ENCODE peak calls at places on chromosomes 16 and 17, in eight cellular contexts. One of them, this sample, is unnamed.

GRCh38 chr17:40607641-40608040 is 40.0 kb downstream of the SMARCE1 start:
- DNase-seq in stimulated activated CD8-positive, alpha-beta memory T cell treated with anti-CD3 and anti-CD28 coated beads, Interleukin-15, amount 100 ng/mL, for 1 hour: no peak
- DNase-seq in activated CD8-positive, alpha-beta T cell treated with anti-CD3 and anti-CD28 coated beads, Interleukin-2, amount 10 ng/mL, durations not matched to agents 7 days and 5 days: peak
- DNase-seq in GM20000: no peak
- DNase-seq in activated T-cell treated with anti-CD3 and anti-CD28 coated beads for 1 hour: peak
- DNase-seq in heart right ventricle: no peak
- DNase-seq in NCI-H446 treated with DMSO at 0.1 percent for 48 hours: no peak
- DNase-seq in omental fat pad: no peak
- DNase-seq in this sample: no peak

GRCh38 chr16:10949424-10949970 is 5.1 kb downstream of the CLEC16A start:
- DNase-seq in stimulated activated CD8-positive, alpha-beta memory T cell treated with anti-CD3 and anti-CD28 coated beads, Interleukin-15, amount 100 ng/mL, for 1 hour: no peak
- DNase-seq in activated CD8-positive, alpha-beta T cell treated with anti-CD3 and anti-CD28 coated beads, Interleukin-2, amount 10 ng/mL, durations not matched to agents 7 days and 5 days: peak
- DNase-seq in GM20000: peak
- DNase-seq in activated T-cell treated with anti-CD3 and anti-CD28 coated beads for 1 hour: no peak
- DNase-seq in heart right ventricle: no peak
- DNase-seq in NCI-H446 treated with DMSO at 0.1 percent for 48 hours: no peak
- DNase-seq in omental fat pad: no peak
- DNase-seq in this sample: no peak

GRCh38 chr17:69485901-69486643 is 71.6 kb downstream of the MAP2K6 start:
- DNase-seq in stimulated activated CD8-positive, alpha-beta memory T cell treated with anti-CD3 and anti-CD28 coated beads, Interleukin-15, amount 100 ng/mL, for 1 hour: no peak
- DNase-seq in activated CD8-positive, alpha-beta T cell treated with anti-CD3 and anti-CD28 coated beads, Interleukin-2, amount 10 ng/mL, durations not matched to agents 7 days and 5 days: no peak
- DNase-seq in GM20000: no peak
- DNase-seq in activated T-cell treated with anti-CD3 and anti-CD28 coated beads for 1 hour: no peak
- DNase-seq in heart right ventricle: no peak
- DNase-seq in NCI-H446 treated with DMSO at 0.1 percent for 48 hours: no peak
- DNase-seq in omental fat pad: no peak
- DNase-seq in this sample: no peak

GRCh38 chr17:73341350-73342056 is 29.7 kb upstream of the CDC42EP4 start:
- DNase-seq in stimulated activated CD8-positive, alpha-beta memory T cell treated with anti-CD3 and anti-CD28 coated beads, Interleukin-15, amount 100 ng/mL, for 1 hour: no peak
- DNase-seq in activated CD8-positive, alpha-beta T cell treated with anti-CD3 and anti-CD28 coated beads, Interleukin-2, amount 10 ng/mL, durations not matched to agents 7 days and 5 days: no peak
- DNase-seq in GM20000: no peak
- DNase-seq in activated T-cell treated with anti-CD3 and anti-CD28 coated beads for 1 hour: no peak
- DNase-seq in heart right ventricle: no peak
- DNase-seq in NCI-H446 treated with DMSO at 0.1 percent for 48 hours: no peak
- DNase-seq in omental fat pad: no peak
- DNase-seq in this sample: no peak

GRCh38 chr17:33474789-33475188 is 181.7 kb upstream of the ASIC2 start:
- DNase-seq in stimulated activated CD8-positive, alpha-beta memory T cell treated with anti-CD3 and anti-CD28 coated beads, Interleukin-15, amount 100 ng/mL, for 1 hour: no peak
- DNase-seq in activated CD8-positive, alpha-beta T cell treated with anti-CD3 and anti-CD28 coated beads, Interleukin-2, amount 10 ng/mL, durations not matched to agents 7 days and 5 days: no peak
- DNase-seq in GM20000: no peak
- DNase-seq in activated T-cell treated with anti-CD3 and anti-CD28 coated beads for 1 hour: no peak
- DNase-seq in heart right ventricle: no peak
- DNase-seq in NCI-H446 treated with DMSO at 0.1 percent for 48 hours: no peak
- DNase-seq in omental fat pad: no peak
- DNase-seq in this sample: no peak

GRCh38 chr16:56657555-56658430 is at the start of gene MT1F:
- DNase-seq in stimulated activated CD8-positive, alpha-beta memory T cell treated with anti-CD3 and anti-CD28 coated beads, Interleukin-15, amount 100 ng/mL, for 1 hour: peak
- DNase-seq in activated CD8-positive, alpha-beta T cell treated with anti-CD3 and anti-CD28 coated beads, Interleukin-2, amount 10 ng/mL, durations not matched to agents 7 days and 5 days: peak
- DNase-seq in GM20000: no peak
- DNase-seq in activated T-cell treated with anti-CD3 and anti-CD28 coated beads for 1 hour: peak
- DNase-seq in heart right ventricle: peak
- DNase-seq in NCI-H446 treated with DMSO at 0.1 percent for 48 hours: no peak
- DNase-seq in omental fat pad: peak
- DNase-seq in this sample: peak

GRCh38 chr16:87363771-87364476 is 19.7 kb downstream of the FBXO31 start:
- DNase-seq in stimulated activated CD8-positive, alpha-beta memory T cell treated with anti-CD3 and anti-CD28 coated beads, Interleukin-15, amount 100 ng/mL, for 1 hour: no peak
- DNase-seq in activated CD8-positive, alpha-beta T cell treated with anti-CD3 and anti-CD28 coated beads, Interleukin-2, amount 10 ng/mL, durations not matched to agents 7 days and 5 days: no peak
- DNase-seq in GM20000: no peak
- DNase-seq in activated T-cell treated with anti-CD3 and anti-CD28 coated beads for 1 hour: no peak
- DNase-seq in heart right ventricle: peak
- DNase-seq in NCI-H446 treated with DMSO at 0.1 percent for 48 hours: no peak
- DNase-seq in omental fat pad: no peak
- DNase-seq in this sample: peak

GRCh38 chr17:61409301-61410099 is 9.9 kb downstream of the TBX2 start:
- DNase-seq in stimulated activated CD8-positive, alpha-beta memory T cell treated with anti-CD3 and anti-CD28 coated beads, Interleukin-15, amount 100 ng/mL, for 1 hour: no peak
- DNase-seq in activated CD8-positive, alpha-beta T cell treated with anti-CD3 and anti-CD28 coated beads, Interleukin-2, amount 10 ng/mL, durations not matched to agents 7 days and 5 days: peak
- DNase-seq in GM20000: peak
- DNase-seq in activated T-cell treated with anti-CD3 and anti-CD28 coated beads for 1 hour: no peak
- DNase-seq in heart right ventricle: peak
- DNase-seq in NCI-H446 treated with DMSO at 0.1 percent for 48 hours: no peak
- DNase-seq in omental fat pad: no peak
- DNase-seq in this sample: peak

GRCh38 chr16:58236231-58236690 is 38.4 kb upstream of the CSNK2A2 start:
- DNase-seq in stimulated activated CD8-positive, alpha-beta memory T cell treated with anti-CD3 and anti-CD28 coated beads, Interleukin-15, amount 100 ng/mL, for 1 hour: peak
- DNase-seq in activated CD8-positive, alpha-beta T cell treated with anti-CD3 and anti-CD28 coated beads, Interleukin-2, amount 10 ng/mL, durations not matched to agents 7 days and 5 days: peak
- DNase-seq in GM20000: peak
- DNase-seq in activated T-cell treated with anti-CD3 and anti-CD28 coated beads for 1 hour: peak
- DNase-seq in heart right ventricle: peak
- DNase-seq in NCI-H446 treated with DMSO at 0.1 percent for 48 hours: peak
- DNase-seq in omental fat pad: peak
- DNase-seq in this sample: peak

GRCh38 chr16:9077001-9077809 is 14.2 kb upstream of the HAPSTR1 start:
- DNase-seq in stimulated activated CD8-positive, alpha-beta memory T cell treated with anti-CD3 and anti-CD28 coated beads, Interleukin-15, amount 100 ng/mL, for 1 hour: no peak
- DNase-seq in activated CD8-positive, alpha-beta T cell treated with anti-CD3 and anti-CD28 coated beads, Interleukin-2, amount 10 ng/mL, durations not matched to agents 7 days and 5 days: no peak
- DNase-seq in GM20000: no peak
- DNase-seq in activated T-cell treated with anti-CD3 and anti-CD28 coated beads for 1 hour: no peak
- DNase-seq in heart right ventricle: no peak
- DNase-seq in NCI-H446 treated with DMSO at 0.1 percent for 48 hours: no peak
- DNase-seq in omental fat pad: no peak
- DNase-seq in this sample: no peak

GRCh38 chr17:48478224-48479013 is 48.4 kb upstream of the SKAP1 start:
- DNase-seq in stimulated activated CD8-positive, alpha-beta memory T cell treated with anti-CD3 and anti-CD28 coated beads, Interleukin-15, amount 100 ng/mL, for 1 hour: no peak
- DNase-seq in activated CD8-positive, alpha-beta T cell treated with anti-CD3 and anti-CD28 coated beads, Interleukin-2, amount 10 ng/mL, durations not matched to agents 7 days and 5 days: peak
- DNase-seq in GM20000: peak
- DNase-seq in activated T-cell treated with anti-CD3 and anti-CD28 coated beads for 1 hour: no peak
- DNase-seq in heart right ventricle: no peak
- DNase-seq in NCI-H446 treated with DMSO at 0.1 percent for 48 hours: no peak
- DNase-seq in omental fat pad: no peak
- DNase-seq in this sample: no peak

GRCh38 chr17:80263253-80264047 is 2.8 kb downstream of the RNF213 start:
- DNase-seq in stimulated activated CD8-positive, alpha-beta memory T cell treated with anti-CD3 and anti-CD28 coated beads, Interleukin-15, amount 100 ng/mL, for 1 hour: peak
- DNase-seq in activated CD8-positive, alpha-beta T cell treated with anti-CD3 and anti-CD28 coated beads, Interleukin-2, amount 10 ng/mL, durations not matched to agents 7 days and 5 days: peak
- DNase-seq in GM20000: peak
- DNase-seq in activated T-cell treated with anti-CD3 and anti-CD28 coated beads for 1 hour: peak
- DNase-seq in heart right ventricle: peak
- DNase-seq in NCI-H446 treated with DMSO at 0.1 percent for 48 hours: no peak
- DNase-seq in omental fat pad: peak
- DNase-seq in this sample: peak

GRCh38 chr17:75894049-75894742 is 2.6 kb downstream of the TRIM65 start:
- DNase-seq in stimulated activated CD8-positive, alpha-beta memory T cell treated with anti-CD3 and anti-CD28 coated beads, Interleukin-15, amount 100 ng/mL, for 1 hour: no peak
- DNase-seq in activated CD8-positive, alpha-beta T cell treated with anti-CD3 and anti-CD28 coated beads, Interleukin-2, amount 10 ng/mL, durations not matched to agents 7 days and 5 days: no peak
- DNase-seq in GM20000: no peak
- DNase-seq in activated T-cell treated with anti-CD3 and anti-CD28 coated beads for 1 hour: no peak
- DNase-seq in heart right ventricle: no peak
- DNase-seq in NCI-H446 treated with DMSO at 0.1 percent for 48 hours: no peak
- DNase-seq in omental fat pad: no peak
- DNase-seq in this sample: peak

GRCh38 chr17:60230358-60230757 is 80.6 kb downstream of the CA4 start:
- DNase-seq in stimulated activated CD8-positive, alpha-beta memory T cell treated with anti-CD3 and anti-CD28 coated beads, Interleukin-15, amount 100 ng/mL, for 1 hour: no peak
- DNase-seq in activated CD8-positive, alpha-beta T cell treated with anti-CD3 and anti-CD28 coated beads, Interleukin-2, amount 10 ng/mL, durations not matched to agents 7 days and 5 days: no peak
- DNase-seq in GM20000: no peak
- DNase-seq in activated T-cell treated with anti-CD3 and anti-CD28 coated beads for 1 hour: no peak
- DNase-seq in heart right ventricle: no peak
- DNase-seq in NCI-H446 treated with DMSO at 0.1 percent for 48 hours: no peak
- DNase-seq in omental fat pad: no peak
- DNase-seq in this sample: no peak

GRCh38 chr17:17724307-17724921 is 43.2 kb downstream of the RAI1 start:
- DNase-seq in stimulated activated CD8-positive, alpha-beta memory T cell treated with anti-CD3 and anti-CD28 coated beads, Interleukin-15, amount 100 ng/mL, for 1 hour: no peak
- DNase-seq in activated CD8-positive, alpha-beta T cell treated with anti-CD3 and anti-CD28 coated beads, Interleukin-2, amount 10 ng/mL, durations not matched to agents 7 days and 5 days: peak
- DNase-seq in GM20000: peak
- DNase-seq in activated T-cell treated with anti-CD3 and anti-CD28 coated beads for 1 hour: no peak
- DNase-seq in heart right ventricle: peak
- DNase-seq in NCI-H446 treated with DMSO at 0.1 percent for 48 hours: no peak
- DNase-seq in omental fat pad: no peak
- DNase-seq in this sample: peak

GRCh38 chr17:77394540-77395295 is 253.9 kb downstream of the SEC14L1 start:
- DNase-seq in stimulated activated CD8-positive, alpha-beta memory T cell treated with anti-CD3 and anti-CD28 coated beads, Interleukin-15, amount 100 ng/mL, for 1 hour: no peak
- DNase-seq in activated CD8-positive, alpha-beta T cell treated with anti-CD3 and anti-CD28 coated beads, Interleukin-2, amount 10 ng/mL, durations not matched to agents 7 days and 5 days: no peak
- DNase-seq in GM20000: no peak
- DNase-seq in activated T-cell treated with anti-CD3 and anti-CD28 coated beads for 1 hour: no peak
- DNase-seq in heart right ventricle: no peak
- DNase-seq in NCI-H446 treated with DMSO at 0.1 percent for 48 hours: no peak
- DNase-seq in omental fat pad: no peak
- DNase-seq in this sample: no peak

GRCh38 chr17:63304704-63305261 is 141.3 kb downstream of the CYB561 start:
- DNase-seq in stimulated activated CD8-positive, alpha-beta memory T cell treated with anti-CD3 and anti-CD28 coated beads, Interleukin-15, amount 100 ng/mL, for 1 hour: no peak
- DNase-seq in activated CD8-positive, alpha-beta T cell treated with anti-CD3 and anti-CD28 coated beads, Interleukin-2, amount 10 ng/mL, durations not matched to agents 7 days and 5 days: no peak
- DNase-seq in GM20000: no peak
- DNase-seq in activated T-cell treated with anti-CD3 and anti-CD28 coated beads for 1 hour: no peak
- DNase-seq in heart right ventricle: no peak
- DNase-seq in NCI-H446 treated with DMSO at 0.1 percent for 48 hours: no peak
- DNase-seq in omental fat pad: no peak
- DNase-seq in this sample: no peak

GRCh38 chr17:77420804-77421634 is 280.2 kb downstream of the SEC14L1 start:
- DNase-seq in stimulated activated CD8-positive, alpha-beta memory T cell treated with anti-CD3 and anti-CD28 coated beads, Interleukin-15, amount 100 ng/mL, for 1 hour: no peak
- DNase-seq in activated CD8-positive, alpha-beta T cell treated with anti-CD3 and anti-CD28 coated beads, Interleukin-2, amount 10 ng/mL, durations not matched to agents 7 days and 5 days: peak
- DNase-seq in GM20000: peak
- DNase-seq in activated T-cell treated with anti-CD3 and anti-CD28 coated beads for 1 hour: peak
- DNase-seq in heart right ventricle: no peak
- DNase-seq in NCI-H446 treated with DMSO at 0.1 percent for 48 hours: peak
- DNase-seq in omental fat pad: no peak
- DNase-seq in this sample: peak

GRCh38 chr17:31308935-31309334 is 4.9 kb downstream of the EVI2B start:
- DNase-seq in stimulated activated CD8-positive, alpha-beta memory T cell treated with anti-CD3 and anti-CD28 coated beads, Interleukin-15, amount 100 ng/mL, for 1 hour: no peak
- DNase-seq in activated CD8-positive, alpha-beta T cell treated with anti-CD3 and anti-CD28 coated beads, Interleukin-2, amount 10 ng/mL, durations not matched to agents 7 days and 5 days: no peak
- DNase-seq in GM20000: no peak
- DNase-seq in activated T-cell treated with anti-CD3 and anti-CD28 coated beads for 1 hour: no peak
- DNase-seq in heart right ventricle: no peak
- DNase-seq in NCI-H446 treated with DMSO at 0.1 percent for 48 hours: no peak
- DNase-seq in omental fat pad: no peak
- DNase-seq in this sample: no peak

GRCh38 chr16:22214893-22215292 is 8.8 kb downstream of the EEF2K start:
- DNase-seq in stimulated activated CD8-positive, alpha-beta memory T cell treated with anti-CD3 and anti-CD28 coated beads, Interleukin-15, amount 100 ng/mL, for 1 hour: no peak
- DNase-seq in activated CD8-positive, alpha-beta T cell treated with anti-CD3 and anti-CD28 coated beads, Interleukin-2, amount 10 ng/mL, durations not matched to agents 7 days and 5 days: no peak
- DNase-seq in GM20000: no peak
- DNase-seq in activated T-cell treated with anti-CD3 and anti-CD28 coated beads for 1 hour: no peak
- DNase-seq in heart right ventricle: no peak
- DNase-seq in NCI-H446 treated with DMSO at 0.1 percent for 48 hours: no peak
- DNase-seq in omental fat pad: no peak
- DNase-seq in this sample: no peak

GRCh38 chr16:2983706-2984136 is 3.5 kb upstream of the PKMYT1 start:
- DNase-seq in stimulated activated CD8-positive, alpha-beta memory T cell treated with anti-CD3 and anti-CD28 coated beads, Interleukin-15, amount 100 ng/mL, for 1 hour: peak
- DNase-seq in activated CD8-positive, alpha-beta T cell treated with anti-CD3 and anti-CD28 coated beads, Interleukin-2, amount 10 ng/mL, durations not matched to agents 7 days and 5 days: peak
- DNase-seq in GM20000: peak
- DNase-seq in activated T-cell treated with anti-CD3 and anti-CD28 coated beads for 1 hour: peak
- DNase-seq in heart right ventricle: peak
- DNase-seq in NCI-H446 treated with DMSO at 0.1 percent for 48 hours: peak
- DNase-seq in omental fat pad: peak
- DNase-seq in this sample: peak

GRCh38 chr17:10120749-10121148 is 77.7 kb downstream of the GAS7 start:
- DNase-seq in stimulated activated CD8-positive, alpha-beta memory T cell treated with anti-CD3 and anti-CD28 coated beads, Interleukin-15, amount 100 ng/mL, for 1 hour: no peak
- DNase-seq in activated CD8-positive, alpha-beta T cell treated with anti-CD3 and anti-CD28 coated beads, Interleukin-2, amount 10 ng/mL, durations not matched to agents 7 days and 5 days: peak
- DNase-seq in GM20000: peak
- DNase-seq in activated T-cell treated with anti-CD3 and anti-CD28 coated beads for 1 hour: no peak
- DNase-seq in heart right ventricle: no peak
- DNase-seq in NCI-H446 treated with DMSO at 0.1 percent for 48 hours: no peak
- DNase-seq in omental fat pad: no peak
- DNase-seq in this sample: peak

GRCh38 chr16:83473109-83473508 is 334.7 kb upstream of the HSBP1 start:
- DNase-seq in stimulated activated CD8-positive, alpha-beta memory T cell treated with anti-CD3 and anti-CD28 coated beads, Interleukin-15, amount 100 ng/mL, for 1 hour: no peak
- DNase-seq in activated CD8-positive, alpha-beta T cell treated with anti-CD3 and anti-CD28 coated beads, Interleukin-2, amount 10 ng/mL, durations not matched to agents 7 days and 5 days: no peak
- DNase-seq in GM20000: no peak
- DNase-seq in activated T-cell treated with anti-CD3 and anti-CD28 coated beads for 1 hour: no peak
- DNase-seq in heart right ventricle: no peak
- DNase-seq in NCI-H446 treated with DMSO at 0.1 percent for 48 hours: no peak
- DNase-seq in omental fat pad: no peak
- DNase-seq in this sample: no peak

GRCh38 chr17:47267354-47267828 is 13.8 kb downstream of the ITGB3 start:
- DNase-seq in stimulated activated CD8-positive, alpha-beta memory T cell treated with anti-CD3 and anti-CD28 coated beads, Interleukin-15, amount 100 ng/mL, for 1 hour: no peak
- DNase-seq in activated CD8-positive, alpha-beta T cell treated with anti-CD3 and anti-CD28 coated beads, Interleukin-2, amount 10 ng/mL, durations not matched to agents 7 days and 5 days: no peak
- DNase-seq in GM20000: no peak
- DNase-seq in activated T-cell treated with anti-CD3 and anti-CD28 coated beads for 1 hour: no peak
- DNase-seq in heart right ventricle: no peak
- DNase-seq in NCI-H446 treated with DMSO at 0.1 percent for 48 hours: no peak
- DNase-seq in omental fat pad: no peak
- DNase-seq in this sample: no peak

GRCh38 chr16:57711993-57712392 is 17.4 kb downstream of the DRC7 start:
- DNase-seq in stimulated activated CD8-positive, alpha-beta memory T cell treated with anti-CD3 and anti-CD28 coated beads, Interleukin-15, amount 100 ng/mL, for 1 hour: no peak
- DNase-seq in activated CD8-positive, alpha-beta T cell treated with anti-CD3 and anti-CD28 coated beads, Interleukin-2, amount 10 ng/mL, durations not matched to agents 7 days and 5 days: no peak
- DNase-seq in GM20000: no peak
- DNase-seq in activated T-cell treated with anti-CD3 and anti-CD28 coated beads for 1 hour: no peak
- DNase-seq in heart right ventricle: no peak
- DNase-seq in NCI-H446 treated with DMSO at 0.1 percent for 48 hours: no peak
- DNase-seq in omental fat pad: no peak
- DNase-seq in this sample: no peak

GRCh38 chr17:62704381-62704971 is 77.0 kb downstream of the MRC2 start:
- DNase-seq in stimulated activated CD8-positive, alpha-beta memory T cell treated with anti-CD3 and anti-CD28 coated beads, Interleukin-15, amount 100 ng/mL, for 1 hour: no peak
- DNase-seq in activated CD8-positive, alpha-beta T cell treated with anti-CD3 and anti-CD28 coated beads, Interleukin-2, amount 10 ng/mL, durations not matched to agents 7 days and 5 days: no peak
- DNase-seq in GM20000: no peak
- DNase-seq in activated T-cell treated with anti-CD3 and anti-CD28 coated beads for 1 hour: no peak
- DNase-seq in heart right ventricle: no peak
- DNase-seq in NCI-H446 treated with DMSO at 0.1 percent for 48 hours: no peak
- DNase-seq in omental fat pad: no peak
- DNase-seq in this sample: no peak

GRCh38 chr17:3818786-3819185 is 17.8 kb upstream of the ITGAE start:
- DNase-seq in stimulated activated CD8-positive, alpha-beta memory T cell treated with anti-CD3 and anti-CD28 coated beads, Interleukin-15, amount 100 ng/mL, for 1 hour: no peak
- DNase-seq in activated CD8-positive, alpha-beta T cell treated with anti-CD3 and anti-CD28 coated beads, Interleukin-2, amount 10 ng/mL, durations not matched to agents 7 days and 5 days: no peak
- DNase-seq in GM20000: no peak
- DNase-seq in activated T-cell treated with anti-CD3 and anti-CD28 coated beads for 1 hour: no peak
- DNase-seq in heart right ventricle: no peak
- DNase-seq in NCI-H446 treated with DMSO at 0.1 percent for 48 hours: no peak
- DNase-seq in omental fat pad: no peak
- DNase-seq in this sample: no peak

GRCh38 chr16:89805136-89805905 is 11.1 kb downstream of the FANCA start:
- DNase-seq in stimulated activated CD8-positive, alpha-beta memory T cell treated with anti-CD3 and anti-CD28 coated beads, Interleukin-15, amount 100 ng/mL, for 1 hour: no peak
- DNase-seq in activated CD8-positive, alpha-beta T cell treated with anti-CD3 and anti-CD28 coated beads, Interleukin-2, amount 10 ng/mL, durations not matched to agents 7 days and 5 days: no peak
- DNase-seq in GM20000: no peak
- DNase-seq in activated T-cell treated with anti-CD3 and anti-CD28 coated beads for 1 hour: no peak
- DNase-seq in heart right ventricle: no peak
- DNase-seq in NCI-H446 treated with DMSO at 0.1 percent for 48 hours: peak
- DNase-seq in omental fat pad: no peak
- DNase-seq in this sample: no peak

GRCh38 chr17:13544292-13544691 is 57.4 kb downstream of the HS3ST3A1 start:
- DNase-seq in stimulated activated CD8-positive, alpha-beta memory T cell treated with anti-CD3 and anti-CD28 coated beads, Interleukin-15, amount 100 ng/mL, for 1 hour: no peak
- DNase-seq in activated CD8-positive, alpha-beta T cell treated with anti-CD3 and anti-CD28 coated beads, Interleukin-2, amount 10 ng/mL, durations not matched to agents 7 days and 5 days: no peak
- DNase-seq in GM20000: no peak
- DNase-seq in activated T-cell treated with anti-CD3 and anti-CD28 coated beads for 1 hour: no peak
- DNase-seq in heart right ventricle: no peak
- DNase-seq in NCI-H446 treated with DMSO at 0.1 percent for 48 hours: no peak
- DNase-seq in omental fat pad: peak
- DNase-seq in this sample: peak

GRCh38 chr17:41539979-41540701 is 12.0 kb upstream of the KRT19 start:
- DNase-seq in stimulated activated CD8-positive, alpha-beta memory T cell treated with anti-CD3 and anti-CD28 coated beads, Interleukin-15, amount 100 ng/mL, for 1 hour: no peak
- DNase-seq in activated CD8-positive, alpha-beta T cell treated with anti-CD3 and anti-CD28 coated beads, Interleukin-2, amount 10 ng/mL, durations not matched to agents 7 days and 5 days: no peak
- DNase-seq in GM20000: no peak
- DNase-seq in activated T-cell treated with anti-CD3 and anti-CD28 coated beads for 1 hour: no peak
- DNase-seq in heart right ventricle: no peak
- DNase-seq in NCI-H446 treated with DMSO at 0.1 percent for 48 hours: no peak
- DNase-seq in omental fat pad: no peak
- DNase-seq in this sample: no peak

GRCh38 chr17:40071720-40072480 is 9.1 kb downstream of the THRA start:
- DNase-seq in stimulated activated CD8-positive, alpha-beta memory T cell treated with anti-CD3 and anti-CD28 coated beads, Interleukin-15, amount 100 ng/mL, for 1 hour: no peak
- DNase-seq in activated CD8-positive, alpha-beta T cell treated with anti-CD3 and anti-CD28 coated beads, Interleukin-2, amount 10 ng/mL, durations not matched to agents 7 days and 5 days: no peak
- DNase-seq in GM20000: no peak
- DNase-seq in activated T-cell treated with anti-CD3 and anti-CD28 coated beads for 1 hour: no peak
- DNase-seq in heart right ventricle: peak
- DNase-seq in NCI-H446 treated with DMSO at 0.1 percent for 48 hours: peak
- DNase-seq in omental fat pad: peak
- DNase-seq in this sample: peak

GRCh38 chr17:78608804-78609186 is 31.6 kb upstream of the DNAH17 start:
- DNase-seq in stimulated activated CD8-positive, alpha-beta memory T cell treated with anti-CD3 and anti-CD28 coated beads, Interleukin-15, amount 100 ng/mL, for 1 hour: no peak
- DNase-seq in activated CD8-positive, alpha-beta T cell treated with anti-CD3 and anti-CD28 coated beads, Interleukin-2, amount 10 ng/mL, durations not matched to agents 7 days and 5 days: no peak
- DNase-seq in GM20000: no peak
- DNase-seq in activated T-cell treated with anti-CD3 and anti-CD28 coated beads for 1 hour: no peak
- DNase-seq in heart right ventricle: no peak
- DNase-seq in NCI-H446 treated with DMSO at 0.1 percent for 48 hours: no peak
- DNase-seq in omental fat pad: no peak
- DNase-seq in this sample: no peak

GRCh38 chr16:31010539-31010938 is at the start of gene STX1B:
- DNase-seq in stimulated activated CD8-positive, alpha-beta memory T cell treated with anti-CD3 and anti-CD28 coated beads, Interleukin-15, amount 100 ng/mL, for 1 hour: peak
- DNase-seq in activated CD8-positive, alpha-beta T cell treated with anti-CD3 and anti-CD28 coated beads, Interleukin-2, amount 10 ng/mL, durations not matched to agents 7 days and 5 days: peak
- DNase-seq in GM20000: no peak
- DNase-seq in activated T-cell treated with anti-CD3 and anti-CD28 coated beads for 1 hour: peak
- DNase-seq in heart right ventricle: no peak
- DNase-seq in NCI-H446 treated with DMSO at 0.1 percent for 48 hours: no peak
- DNase-seq in omental fat pad: no peak
- DNase-seq in this sample: no peak

GRCh38 chr17:3635474-3636153 is 436 bp downstream of the SHPK start:
- DNase-seq in stimulated activated CD8-positive, alpha-beta memory T cell treated with anti-CD3 and anti-CD28 coated beads, Interleukin-15, amount 100 ng/mL, for 1 hour: no peak
- DNase-seq in activated CD8-positive, alpha-beta T cell treated with anti-CD3 and anti-CD28 coated beads, Interleukin-2, amount 10 ng/mL, durations not matched to agents 7 days and 5 days: no peak
- DNase-seq in GM20000: no peak
- DNase-seq in activated T-cell treated with anti-CD3 and anti-CD28 coated beads for 1 hour: no peak
- DNase-seq in heart right ventricle: no peak
- DNase-seq in NCI-H446 treated with DMSO at 0.1 percent for 48 hours: no peak
- DNase-seq in omental fat pad: no peak
- DNase-seq in this sample: no peak